ENCODE peak calls at places on chromosome X, in ten cellular contexts. E is ovary; J is left lung; C is ascending aorta; F is right atrium auricular region; P is lower lobe of right lung; V is CD4-positive, CD25-positive, alpha-beta regulatory T cell; T is GM23248; B is upper lobe of left lung; S is aorta. Q is an unnamed sample.

GRCh38 chrX:134764202-134764785 is 106.0 kb upstream of the PLAC1 start:
- DNase-seq in E (no peak), J (no peak), C (no peak), F (no peak), P (no peak), V (no peak), T (peak; percentile 24), B (no peak), S (no peak), Q (no peak)

GRCh38 chrX:13669246-13669689 is 16.3 kb downstream of the TCEANC start:
- DNase-seq in E (peak; percentile 71), J (peak; percentile 67), C (no peak), F (peak; percentile 66), P (peak; percentile 61), V (peak; percentile 12), T (peak; percentile 89), B (no peak), S (no peak), Q (peak; percentile 69)

GRCh38 chrX:85573801-85574200 is 194.3 kb upstream of the POF1B start:
- DNase-seq in E (no peak), J (no peak), C (no peak), F (no peak), P (no peak), V (no peak), T (no peak), B (no peak), S (no peak), Q (no peak)

GRCh38 chrX:79367907-79368306 is 773 bp upstream of the ITM2A start:
- DNase-seq in E (no peak), J (no peak), C (no peak), F (no peak), P (no peak), V (no peak), T (no peak), B (no peak), S (no peak), Q (no peak)

GRCh38 chrX:124231454-124231853 is 101.0 kb upstream of the TEX13D start:
- DNase-seq in E (no peak), J (no peak), C (no peak), F (no peak), P (no peak), V (no peak), T (no peak), B (no peak), S (no peak), Q (no peak)

GRCh38 chrX:103017542-103017941 is 46.4 kb downstream of the BEX1 start:
- DNase-seq in E (no peak), J (no peak), C (no peak), F (no peak), P (no peak), V (no peak), T (peak; percentile 23), B (no peak), S (no peak), Q (no peak)

GRCh38 chrX:54540289-54540688 is 10.3 kb downstream of the GNL3L start:
- DNase-seq in E (no peak), J (no peak), C (no peak), F (no peak), P (no peak), V (no peak), T (peak; percentile 70), B (no peak), S (no peak), Q (no peak)

GRCh38 chrX:56216332-56216731 is 15.8 kb upstream of the KLF8 start:
- DNase-seq in E (no peak), J (no peak), C (no peak), F (no peak), P (no peak), V (no peak), T (no peak), B (no peak), S (no peak), Q (no peak)

GRCh38 chrX:131703646-131704045 is 159.8 kb downstream of the OR13H1 start:
- DNase-seq in E (peak; percentile 51), J (no peak), C (no peak), F (no peak), P (no peak), V (no peak), T (no peak), B (no peak), S (no peak), Q (no peak)

GRCh38 chrX:123450217-123450616 is 266.1 kb downstream of the GRIA3 start:
- DNase-seq in E (no peak), J (no peak), C (no peak), F (no peak), P (no peak), V (no peak), T (peak; percentile 16), B (no peak), S (no peak), Q (no peak)

GRCh38 chrX:64342811-64343210 is 52.4 kb downstream of the MTMR8 start:
- DNase-seq in E (no peak), J (no peak), C (no peak), F (no peak), P (no peak), V (no peak), T (no peak), B (no peak), S (no peak), Q (no peak)

GRCh38 chrX:49291615-49292337 is 11.7 kb upstream of the GAGE10 start:
- DNase-seq in E (peak; percentile 66), J (peak; percentile 44), C (no peak), F (no peak), P (peak; percentile 61), V (peak; percentile 42), T (peak; percentile 58), B (no peak), S (no peak), Q (peak; percentile 70)

GRCh38 chrX:53321216-53321942 is 40.0 kb upstream of the IQSEC2 start:
- DNase-seq in E (no peak), J (no peak), C (no peak), F (no peak), P (peak; percentile 45), V (no peak), T (peak; percentile 42), B (peak; percentile 84), S (no peak), Q (no peak)

GRCh38 chrX:45778621-45779020 is 577.9 kb upstream of the DIPK2B start:
- DNase-seq in E (no peak), J (no peak), C (no peak), F (no peak), P (no peak), V (no peak), T (peak; percentile 50), B (no peak), S (no peak), Q (no peak)

GRCh38 chrX:41377624-41378023 is 43.7 kb downstream of the DDX3X start:
- DNase-seq in E (no peak), J (no peak), C (no peak), F (no peak), P (no peak), V (no peak), T (peak; percentile 13), B (no peak), S (no peak), Q (no peak)

DNA sequence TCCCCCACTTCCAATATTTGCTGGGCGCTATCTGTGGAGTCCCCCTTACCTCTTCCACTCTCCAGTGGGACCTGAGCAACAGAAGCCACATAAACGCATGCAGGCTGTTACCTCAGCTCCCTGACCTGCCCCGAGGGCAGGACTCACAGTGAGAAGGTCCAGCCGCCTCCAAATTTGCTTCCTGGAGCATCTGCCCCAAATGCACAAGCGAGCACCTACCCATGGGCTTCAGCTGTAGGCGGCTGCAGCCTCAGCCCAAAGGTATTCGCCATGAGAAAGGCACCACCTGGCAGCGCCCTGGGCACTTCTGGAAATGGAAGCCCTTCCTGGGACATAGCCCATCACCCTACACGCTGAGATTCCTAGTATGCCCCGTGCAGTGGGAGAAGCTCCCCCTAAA is 23.4 kb downstream of the SPACA5 start:
- DNase-seq in E (no peak), J (no peak), C (no peak), F (no peak), P (no peak), V (no peak), T (no peak), B (no peak), S (no peak), Q (no peak)
- H3K27ac ChIP-seq in E (no peak overlapping the region), J (no peak overlapping the region), C (no peak overlapping the region), F (no peak overlapping the region), P (no peak overlapping the region), V (no peak overlapping the region), T (no peak overlapping the region), B (no peak overlapping the region), S (no peak overlapping the region), Q (no peak overlapping the region)

DNA sequence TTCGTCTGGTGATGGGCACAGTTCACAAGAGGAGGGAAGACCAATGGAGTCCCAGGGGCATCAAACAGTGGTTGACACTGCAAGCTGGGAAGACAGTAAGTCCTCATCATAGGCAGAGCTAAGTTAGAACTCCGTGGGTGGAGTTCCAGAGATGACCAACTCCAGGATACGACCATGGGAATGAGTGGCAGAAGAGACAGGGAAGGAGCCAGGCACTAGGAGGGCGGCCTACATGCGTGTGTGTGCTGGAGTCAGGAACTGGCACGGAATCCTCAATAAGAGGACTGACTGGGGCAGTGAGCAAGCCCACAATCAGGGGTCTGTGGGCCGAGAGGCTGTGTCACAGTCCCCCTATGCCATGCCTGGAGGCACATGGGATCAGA is 30.4 kb upstream of the IRAK1 start:
- DNase-seq in E (no peak), J (no peak), C (no peak), F (no peak), P (no peak), V (no peak), T (peak; percentile 74), B (no peak), S (no peak), Q (no peak)
- H3K4me1 ChIP-seq in E (peaks cover 25% of the 10 kb centered on the region), J (no peaks in the 10 kb centered on the region), C (peaks cover 3% of the 10 kb centered on the region), F (peaks cover 63% of the 10 kb centered on the region), P (peaks cover 37% of the 10 kb centered on the region), V (peaks cover 6% of the 10 kb centered on the region), T (peaks cover 32% of the 10 kb centered on the region), B (peaks cover 3% of the 10 kb centered on the region), S (no peaks in the 10 kb centered on the region), Q (peaks cover 52% of the 10 kb centered on the region)

GRCh38 chrX:107672955-107673378 is 44.7 kb downstream of the PRPS1 start:
- DNase-seq in E (peak; percentile 89), J (peak; percentile 75), C (peak; percentile 58), F (peak; percentile 84), P (peak; percentile 86), V (peak; percentile 68), T (peak; percentile 78), B (peak; percentile 88), S (peak; percentile 86), Q (peak; percentile 77)
- H3K4me3 ChIP-seq in E (no peak overlapping the region), J (no peak overlapping the region), C (peak overlapping the region; percentile 4), F (no peak overlapping the region), P (no peak overlapping the region), V (peak overlapping the region; percentile 64), T (peak overlapping the region; percentile 18), B (no peak overlapping the region), S (no peak overlapping the region), Q (no peak overlapping the region)

GRCh38 chrX:40105016-40105790 is 7.4 kb upstream of the BCOR start:
- DNase-seq in E (peak; percentile 49), J (peak; percentile 48), C (no peak), F (no peak), P (peak; percentile 61), V (no peak), T (peak; percentile 63), B (peak; percentile 92), S (peak; percentile 82), Q (no peak)
- H3K27ac ChIP-seq in E (peak overlapping the region; percentile 96), J (peak overlapping the region; percentile 78), C (peak overlapping the region; percentile 96), F (peak overlapping the region; percentile 94), P (peak overlapping the region; percentile 84), V (peak overlapping the region; percentile 14), T (peak overlapping the region; percentile 72), B (peak overlapping the region; percentile 83), S (peak overlapping the region; percentile 53), Q (peak overlapping the region; percentile 97)